ENCODE peak calls at places on chromosome 11, in six cellular contexts. L is NCI-H1694 treated with DMSO at 0.1 percent for 48 hours; A is activated naive CD4-positive, alpha-beta T cell treated with Interleukin-2 at 50 U/mL for 16 hours; N is naive B cell; K is activated T-helper 1 cell treated with anti-CD3 and anti-CD28 coated beads, Interleukin-2, amount 50 U/mL, for 16 hours; S is non-pigmented ciliary epithelial cell. P is an unnamed sample.

GRCh38 chr11:40190294-40190693 is 1269.2 kb downstream of the LRRC4C start:
- DNase-seq in A (no peak), L (no peak), N (no peak), K (no peak), S (no peak), P (no peak)

GRCh38 chr11:113373306-113373705 is 14.3 kb upstream of the ANKK1 start:
- DNase-seq in N (no peak), L (no peak), S (no peak), K (no peak), A (no peak), P (no peak)

GRCh38 chr11:66950113-66950535 is 8.1 kb downstream of the PC start:
- DNase-seq in A (peak), K (no peak), L (no peak), S (no peak), N (no peak), P (no peak)

GRCh38 chr11:73570415-73571114 is 27.3 kb downstream of the FAM168A start:
- DNase-seq in A (no peak), L (no peak), K (no peak), N (no peak), S (peak), P (no peak)

GRCh38 chr11:77395460-77396175 is 78.3 kb downstream of the PAK1 start:
- DNase-seq in N (no peak), A (no peak), L (no peak), K (no peak), S (no peak), P (no peak)

GRCh38 chr11:62238151-62238550 is 3.9 kb upstream of the SCGB1D2 start:
- DNase-seq in S (no peak), N (no peak), K (no peak), L (no peak), A (no peak), P (no peak)

GRCh38 chr11:94809251-94809650 is 41.1 kb downstream of the AMOTL1 start:
- DNase-seq in S (no peak), N (no peak), L (no peak), A (no peak), K (no peak), P (no peak)

GRCh38 chr11:127117231-127117671 is 116.7 kb upstream of the KIRREL3 start:
- DNase-seq in S (no peak), L (no peak), N (no peak), K (no peak), A (no peak), P (no peak)

GRCh38 chr11:130006929-130007328 is 4.3 kb upstream of the PRDM10 start:
- DNase-seq in N (no peak), L (no peak), K (no peak), A (no peak), S (no peak), P (no peak)

GRCh38 chr11:130318031-130318673 is 3.4 kb upstream of the ZBTB44 start:
- DNase-seq in N (no peak), L (no peak), S (no peak), K (no peak), A (no peak), P (no peak)

GRCh38 chr11:112596324-112596723 is 335.7 kb upstream of the PLET1 start:
- DNase-seq in S (no peak), A (no peak), K (no peak), L (no peak), N (no peak), P (no peak)

GRCh38 chr11:131486100-131486499 is 115.7 kb downstream of the NTM start:
- DNase-seq in S (no peak), L (no peak), N (no peak), K (no peak), A (no peak), P (no peak)

GRCh38 chr11:128814856-128815705 is 52.0 kb downstream of the KCNJ1 start:
- DNase-seq in S (peak), N (no peak), A (no peak), L (no peak), K (no peak), P (no peak)

GRCh38 chr11:86497310-86497709 is 122.6 kb downstream of the CCDC81 start:
- DNase-seq in K (no peak), S (peak), L (no peak), N (no peak), A (no peak), P (no peak)

GRCh38 chr11:35139883-35140282 is 912 bp downstream of the CD44 start:
- DNase-seq in N (no peak), K (no peak), A (no peak), L (no peak), S (no peak), P (no peak)

GRCh38 chr11:112972399-112973115 is 11.3 kb downstream of the NCAM1 start:
- DNase-seq in K (no peak), S (no peak), N (no peak), A (no peak), L (no peak), P (no peak)

GRCh38 chr11:17770917-17771316 is 36.3 kb downstream of the KCNC1 start:
- DNase-seq in L (no peak), S (no peak), K (no peak), N (no peak), A (no peak), P (no peak)

GRCh38 chr11:122150484-122151124 is 34.6 kb upstream of the BLID start:
- DNase-seq in N (no peak), A (no peak), L (no peak), S (no peak), K (no peak), P (no peak)

GRCh38 chr11:17748044-17748443 is 13.5 kb downstream of the KCNC1 start:
- DNase-seq in K (no peak), S (no peak), N (no peak), L (no peak), A (no peak), P (no peak)

GRCh38 chr11:95788921-95789505 is 569 bp downstream of the FAM76B start:
- DNase-seq in S (peak), A (peak), L (no peak), K (no peak), N (peak), P (peak)

GRCh38 chr11:75592699-75593098 is 30.6 kb downstream of the SERPINH1 start:
- DNase-seq in K (no peak), A (no peak), N (no peak), S (no peak), L (no peak), P (no peak)

GRCh38 chr11:33539659-33540249 is 160.9 kb downstream of the C11orf91 start:
- DNase-seq in N (no peak), K (no peak), L (no peak), S (no peak), A (no peak), P (peak)

GRCh38 chr11:2769409-2769778 is 69.6 kb upstream of the KCNQ1OT1 start:
- DNase-seq in N (no peak), S (no peak), L (no peak), K (no peak), A (no peak), P (no peak)

GRCh38 chr11:67617243-67617953 is 10.7 kb downstream of the NDUFV1 start:
- DNase-seq in A (no peak), S (no peak), N (no peak), L (no peak), K (no peak), P (no peak)

GRCh38 chr11:76674517-76675400 is 4.2 kb upstream of the LRRC32 start:
- DNase-seq in A (no peak), S (no peak), L (no peak), K (no peak), N (peak), P (peak)

GRCh38 chr11:10664005-10664404 is 29.6 kb downstream of the IRAG1 start:
- DNase-seq in L (no peak), N (no peak), A (no peak), S (no peak), K (no peak), P (no peak)

GRCh38 chr11:119671561-119672015 is 57.4 kb downstream of the NECTIN1 start:
- DNase-seq in N (no peak), L (peak), K (no peak), S (no peak), A (no peak), P (no peak)

GRCh38 chr11:116328851-116329250 is 443.9 kb downstream of the BUD13 start:
- DNase-seq in L (no peak), S (no peak), K (no peak), A (no peak), N (no peak), P (no peak)

P was measured in OCI-LY7.